ENCODE peak calls at places on chromosomes 16 and 17, in ten cellular contexts. Z is stimulated activated CD8-positive, alpha-beta memory T cell treated with anti-CD3 and anti-CD28 coated beads, Interleukin-4, amount 100 ng/mL, for 4 hours; A is hepatic stellate cell; P is germinal center; N is fibroblast of the conjunctiva; E is activated T-helper 1 cell treated with anti-CD3 and anti-CD28 coated beads, Interleukin-2, amount 50 U/mL, for 16 hours; R is T-helper 9 cell; B is activated CD4-positive, alpha-beta T cell treated with anti-CD3 and anti-CD28 coated beads, Interleukin-2, amount 10 ng/mL, durations not matched to agents 7 days and 5 days; I is HEK293T; O is SK-N-SH. Y is an unnamed sample.

GRCh38 chr17:57285681-57286080 is 29.4 kb downstream of the MSI2 start:
- DNase-seq in N (no peak), R (no peak), E (no peak), P (no peak), Z (no peak), A (no peak), O (no peak), I (no peak), B (no peak), Y (no peak)

GRCh38 chr16:6249863-6250262 is 1082.8 kb upstream of the RBFOX1 start:
- DNase-seq in O (no peak), R (no peak), Z (no peak), N (no peak), A (no peak), I (no peak), P (no peak), E (no peak), B (no peak), Y (no peak)

GRCh38 chr17:55356440-55357328 is 65.0 kb downstream of the MMD start:
- DNase-seq in B (peak; percentile 85), R (peak; percentile 54), Z (peak; percentile 34), I (peak; percentile 82), A (peak; percentile 49), O (peak; percentile 74), P (peak; percentile 71), E (peak; percentile 36), N (peak; percentile 63), Y (no peak)

GRCh38 chr17:62705781-62706597 is 78.5 kb downstream of the MRC2 start:
- DNase-seq in B (no peak), O (no peak), N (no peak), I (no peak), A (no peak), Z (no peak), R (no peak), P (no peak), E (no peak), Y (no peak)

GRCh38 chr16:717651-718245 is 2.8 kb downstream of the METRN start:
- DNase-seq in I (no peak), B (no peak), P (no peak), N (no peak), Z (no peak), A (no peak), E (no peak), R (no peak), O (no peak), Y (no peak)

GRCh38 chr17:32310927-32311568 is 30.9 kb downstream of the C17orf75 start:
- DNase-seq in E (no peak), R (no peak), N (no peak), O (peak; percentile 72), B (no peak), I (no peak), P (no peak), Z (no peak), A (peak; percentile 35), Y (no peak)

GRCh38 chr17:80987941-80988461 is 3.6 kb upstream of the CHMP6 start:
- DNase-seq in E (no peak), R (no peak), B (no peak), O (peak; percentile 30), P (no peak), N (no peak), I (no peak), Z (no peak), A (no peak), Y (no peak)

GRCh38 chr16:66375451-66375850 is 9.0 kb downstream of the CDH5 start:
- DNase-seq in I (no peak), A (no peak), R (no peak), N (no peak), O (no peak), B (no peak), E (no peak), Z (no peak), P (no peak), Y (no peak)

GRCh38 chr16:62872339-62872738 is 836.1 kb upstream of the CDH8 start:
- DNase-seq in O (peak; percentile 7), N (no peak), I (no peak), P (no peak), R (no peak), B (no peak), E (no peak), A (no peak), Z (no peak), Y (no peak)

GRCh38 chr17:51500454-51500853 is 240.1 kb downstream of the UTP18 start:
- DNase-seq in B (no peak), Z (no peak), P (no peak), E (no peak), O (no peak), I (no peak), N (no peak), A (no peak), R (no peak), Y (no peak)

GRCh38 chr16:3876695-3877094 is 3.8 kb downstream of the CREBBP start:
- DNase-seq in R (no peak), E (no peak), N (no peak), O (no peak), A (peak; percentile 47), Z (no peak), P (no peak), B (no peak), I (no peak), Y (no peak)

GRCh38 chr16:89922477-89922883 is 662 bp upstream of the TUBB3 start:
- DNase-seq in N (peak; percentile 84), Z (no peak), R (no peak), A (peak; percentile 95), B (no peak), E (no peak), P (no peak), O (peak; percentile 75), I (no peak), Y (peak; percentile 62)

GRCh38 chr17:72270530-72270929 is 149.7 kb downstream of the SOX9 start:
- DNase-seq in I (no peak), E (no peak), A (no peak), Z (no peak), B (no peak), P (no peak), R (no peak), N (peak; percentile 27), O (peak; percentile 50), Y (no peak)

GRCh38 chr16:21653571-21653970 is 1.2 kb upstream of the IGSF6 start:
- DNase-seq in O (no peak), N (no peak), A (no peak), Z (no peak), I (no peak), B (no peak), E (no peak), R (no peak), P (no peak), Y (no peak)

GRCh38 chr17:68909066-68909465 is 46.1 kb downstream of the ABCA8 start:
- DNase-seq in E (no peak), R (no peak), B (no peak), A (peak; percentile 17), I (no peak), O (no peak), N (peak; percentile 90), P (no peak), Z (no peak), Y (peak; percentile 89)

GRCh38 chr16:86227801-86228200 is 282.5 kb upstream of the FOXF1 start:
- DNase-seq in E (no peak), N (peak; percentile 24), P (no peak), B (no peak), R (no peak), O (no peak), A (no peak), I (no peak), Z (no peak), Y (peak; percentile 31)

GRCh38 chr16:85003076-85003475 is 8.3 kb downstream of the ZDHHC7 start:
- DNase-seq in P (no peak), R (no peak), I (no peak), A (no peak), O (no peak), Z (no peak), E (no peak), B (no peak), N (no peak), Y (no peak)

GRCh38 chr16:62077998-62078397 is 41.8 kb upstream of the CDH8 start:
- DNase-seq in O (peak; percentile 11), I (peak; percentile 8), B (no peak), P (no peak), A (no peak), E (no peak), Z (no peak), R (no peak), N (no peak), Y (no peak)

GRCh38 chr17:32111141-32111771 is 31.0 kb upstream of the RHOT1 start:
- DNase-seq in I (peak; percentile 21), O (peak; percentile 60), E (no peak), N (peak; percentile 47), P (no peak), R (peak; percentile 15), A (peak; percentile 42), Z (no peak), B (peak; percentile 36), Y (no peak)

GRCh38 chr17:40095944-40096791 is 4.2 kb downstream of the NR1D1 start:
- DNase-seq in O (no peak), A (no peak), E (peak; percentile 72), N (no peak), P (peak; percentile 89), I (no peak), B (peak; percentile 93), Z (peak; percentile 52), R (peak; percentile 69), Y (no peak)

GRCh38 chr17:64327201-64327930 is 63.3 kb downstream of the PECAM1 start:
- DNase-seq in R (no peak), A (no peak), E (no peak), I (no peak), N (no peak), P (no peak), O (no peak), Z (no peak), B (no peak), Y (no peak)

GRCh38 chr16:51393381-51394005 is 242.4 kb upstream of the SALL1 start:
- DNase-seq in E (no peak), A (peak; percentile 27), Z (no peak), N (no peak), P (no peak), O (no peak), I (no peak), B (no peak), R (no peak), Y (no peak)

GRCh38 chr17:28306954-28307401 is 12.0 kb upstream of the TMEM97 start:
- DNase-seq in Z (no peak), B (no peak), O (no peak), N (no peak), I (no peak), E (no peak), A (no peak), P (no peak), R (no peak), Y (no peak)

GRCh38 chr17:54900457-54901229 is at the start of gene TOM1L1:
- DNase-seq in Z (no peak), A (peak; percentile 72), P (peak; percentile 50), I (peak; percentile 78), B (peak; percentile 12), O (peak; percentile 92), N (peak; percentile 21), R (peak; percentile 0), E (no peak), Y (no peak)

GRCh38 chr16:81505011-81505660 is 60.5 kb downstream of the CMIP start:
- DNase-seq in P (no peak), E (no peak), A (no peak), Z (no peak), I (peak; percentile 27), B (no peak), O (peak; percentile 69), R (no peak), N (no peak), Y (no peak)

GRCh38 chr16:25585526-25585925 is 106.2 kb upstream of the HS3ST4 start:
- DNase-seq in R (no peak), Z (no peak), I (no peak), B (no peak), N (no peak), P (no peak), O (no peak), A (no peak), E (no peak), Y (no peak)

GRCh38 chr16:69724414-69724873 is 1.9 kb downstream of the NQO1 start:
- DNase-seq in N (no peak), E (no peak), B (no peak), O (no peak), P (no peak), A (no peak), I (no peak), Z (no peak), R (no peak), Y (no peak)

GRCh38 chr17:78029697-78030096 is 71.2 kb downstream of the TNRC6C start:
- DNase-seq in E (no peak), Z (no peak), I (no peak), R (no peak), O (no peak), A (no peak), N (no peak), P (no peak), B (no peak), Y (no peak)